ENCODE peak calls at places on chromosome 22, in six cellular contexts. One of them, this sample, is unnamed.

GRCh38 chr22:23269441-23270211 is 89.3 kb downstream of the BCR start:
- DNase-seq in stimulated activated CD8-positive, alpha-beta memory T cell treated with anti-CD3 and anti-CD28 coated beads, Interleukin-2, amount 100 ng/mL, for 1 hour: no peak
- DNase-seq in activated CD4-positive, alpha-beta T cell treated with anti-CD3 and anti-CD28 coated beads for 24 hours: no peak
- DNase-seq in SHP77 treated with DMSO at 0.1 percent for 48 hours: no peak
- DNase-seq in fibroblast of pulmonary artery: no peak
- DNase-seq in mesendoderm: peak; percentile 54
- DNase-seq in this sample: no peak

GRCh38 chr22:43376765-43377485 is 33.8 kb upstream of the SCUBE1 start:
- DNase-seq in mesendoderm: peak; percentile 65
- DNase-seq in activated CD4-positive, alpha-beta T cell treated with anti-CD3 and anti-CD28 coated beads for 24 hours: no peak
- DNase-seq in fibroblast of pulmonary artery: no peak
- DNase-seq in SHP77 treated with DMSO at 0.1 percent for 48 hours: no peak
- DNase-seq in stimulated activated CD8-positive, alpha-beta memory T cell treated with anti-CD3 and anti-CD28 coated beads, Interleukin-2, amount 100 ng/mL, for 1 hour: peak; percentile 37
- DNase-seq in this sample: no peak

GRCh38 chr22:43014062-43014875 is 680 bp downstream of the PACSIN2 start:
- DNase-seq in mesendoderm: peak; percentile 65
- DNase-seq in activated CD4-positive, alpha-beta T cell treated with anti-CD3 and anti-CD28 coated beads for 24 hours: peak; percentile 15
- DNase-seq in SHP77 treated with DMSO at 0.1 percent for 48 hours: no peak
- DNase-seq in stimulated activated CD8-positive, alpha-beta memory T cell treated with anti-CD3 and anti-CD28 coated beads, Interleukin-2, amount 100 ng/mL, for 1 hour: no peak
- DNase-seq in fibroblast of pulmonary artery: no peak
- DNase-seq in this sample: peak; percentile 50

GRCh38 chr22:20108757-20109230 is 7.1 kb upstream of the RANBP1 start:
- DNase-seq in mesendoderm: no peak
- DNase-seq in fibroblast of pulmonary artery: no peak
- DNase-seq in stimulated activated CD8-positive, alpha-beta memory T cell treated with anti-CD3 and anti-CD28 coated beads, Interleukin-2, amount 100 ng/mL, for 1 hour: no peak
- DNase-seq in activated CD4-positive, alpha-beta T cell treated with anti-CD3 and anti-CD28 coated beads for 24 hours: no peak
- DNase-seq in SHP77 treated with DMSO at 0.1 percent for 48 hours: no peak
- DNase-seq in this sample: no peak

GRCh38 chr22:46057206-46057605 is 80.2 kb upstream of the WNT7B start:
- DNase-seq in activated CD4-positive, alpha-beta T cell treated with anti-CD3 and anti-CD28 coated beads for 24 hours: no peak
- DNase-seq in stimulated activated CD8-positive, alpha-beta memory T cell treated with anti-CD3 and anti-CD28 coated beads, Interleukin-2, amount 100 ng/mL, for 1 hour: no peak
- DNase-seq in fibroblast of pulmonary artery: no peak
- DNase-seq in mesendoderm: no peak
- DNase-seq in SHP77 treated with DMSO at 0.1 percent for 48 hours: no peak
- DNase-seq in this sample: peak; percentile 52

GRCh38 chr22:26550498-26551033 is 38.3 kb upstream of the TFIP11 start:
- DNase-seq in fibroblast of pulmonary artery: peak; percentile 75
- DNase-seq in stimulated activated CD8-positive, alpha-beta memory T cell treated with anti-CD3 and anti-CD28 coated beads, Interleukin-2, amount 100 ng/mL, for 1 hour: no peak
- DNase-seq in SHP77 treated with DMSO at 0.1 percent for 48 hours: no peak
- DNase-seq in mesendoderm: peak; percentile 39
- DNase-seq in activated CD4-positive, alpha-beta T cell treated with anti-CD3 and anti-CD28 coated beads for 24 hours: no peak
- DNase-seq in this sample: peak; percentile 89

GRCh38 chr22:41036924-41037323 is 55.5 kb upstream of the EP300 start:
- DNase-seq in fibroblast of pulmonary artery: no peak
- DNase-seq in mesendoderm: no peak
- DNase-seq in SHP77 treated with DMSO at 0.1 percent for 48 hours: no peak
- DNase-seq in activated CD4-positive, alpha-beta T cell treated with anti-CD3 and anti-CD28 coated beads for 24 hours: no peak
- DNase-seq in stimulated activated CD8-positive, alpha-beta memory T cell treated with anti-CD3 and anti-CD28 coated beads, Interleukin-2, amount 100 ng/mL, for 1 hour: no peak
- DNase-seq in this sample: no peak

GRCh38 chr22:44181033-44181911 is 547 bp downstream of the PARVG start:
- DNase-seq in stimulated activated CD8-positive, alpha-beta memory T cell treated with anti-CD3 and anti-CD28 coated beads, Interleukin-2, amount 100 ng/mL, for 1 hour: peak; percentile 44
- DNase-seq in mesendoderm: no peak
- DNase-seq in SHP77 treated with DMSO at 0.1 percent for 48 hours: no peak
- DNase-seq in fibroblast of pulmonary artery: no peak
- DNase-seq in activated CD4-positive, alpha-beta T cell treated with anti-CD3 and anti-CD28 coated beads for 24 hours: peak; percentile 51
- DNase-seq in this sample: no peak

GRCh38 chr22:26570864-26571525 is 18.9 kb downstream of the TPST2 start:
- DNase-seq in activated CD4-positive, alpha-beta T cell treated with anti-CD3 and anti-CD28 coated beads for 24 hours: no peak
- DNase-seq in SHP77 treated with DMSO at 0.1 percent for 48 hours: no peak
- DNase-seq in stimulated activated CD8-positive, alpha-beta memory T cell treated with anti-CD3 and anti-CD28 coated beads, Interleukin-2, amount 100 ng/mL, for 1 hour: no peak
- DNase-seq in mesendoderm: no peak
- DNase-seq in fibroblast of pulmonary artery: no peak
- DNase-seq in this sample: no peak

GRCh38 chr22:18066181-18066859 is 11.5 kb upstream of the PEX26 start:
- DNase-seq in fibroblast of pulmonary artery: no peak
- DNase-seq in SHP77 treated with DMSO at 0.1 percent for 48 hours: no peak
- DNase-seq in activated CD4-positive, alpha-beta T cell treated with anti-CD3 and anti-CD28 coated beads for 24 hours: no peak
- DNase-seq in stimulated activated CD8-positive, alpha-beta memory T cell treated with anti-CD3 and anti-CD28 coated beads, Interleukin-2, amount 100 ng/mL, for 1 hour: no peak
- DNase-seq in mesendoderm: no peak
- DNase-seq in this sample: no peak

GRCh38 chr22:36010090-36010489 is 18.5 kb downstream of the RBFOX2 start:
- DNase-seq in fibroblast of pulmonary artery: no peak
- DNase-seq in SHP77 treated with DMSO at 0.1 percent for 48 hours: no peak
- DNase-seq in activated CD4-positive, alpha-beta T cell treated with anti-CD3 and anti-CD28 coated beads for 24 hours: no peak
- DNase-seq in mesendoderm: peak; percentile 94
- DNase-seq in stimulated activated CD8-positive, alpha-beta memory T cell treated with anti-CD3 and anti-CD28 coated beads, Interleukin-2, amount 100 ng/mL, for 1 hour: no peak
- DNase-seq in this sample: no peak

GRCh38 chr22:21921184-21921721 is 31.4 kb downstream of the PPM1F start:
- DNase-seq in mesendoderm: no peak
- DNase-seq in SHP77 treated with DMSO at 0.1 percent for 48 hours: no peak
- DNase-seq in stimulated activated CD8-positive, alpha-beta memory T cell treated with anti-CD3 and anti-CD28 coated beads, Interleukin-2, amount 100 ng/mL, for 1 hour: no peak
- DNase-seq in activated CD4-positive, alpha-beta T cell treated with anti-CD3 and anti-CD28 coated beads for 24 hours: no peak
- DNase-seq in fibroblast of pulmonary artery: no peak
- DNase-seq in this sample: no peak

GRCh38 chr22:39244496-39245129 is at the start of gene PDGFB:
- DNase-seq in stimulated activated CD8-positive, alpha-beta memory T cell treated with anti-CD3 and anti-CD28 coated beads, Interleukin-2, amount 100 ng/mL, for 1 hour: no peak
- DNase-seq in fibroblast of pulmonary artery: peak; percentile 48
- DNase-seq in SHP77 treated with DMSO at 0.1 percent for 48 hours: no peak
- DNase-seq in mesendoderm: peak; percentile 59
- DNase-seq in activated CD4-positive, alpha-beta T cell treated with anti-CD3 and anti-CD28 coated beads for 24 hours: no peak
- DNase-seq in this sample: peak; percentile 31

GRCh38 chr22:27980424-27981148 is 61.5 kb upstream of the PITPNB start:
- DNase-seq in activated CD4-positive, alpha-beta T cell treated with anti-CD3 and anti-CD28 coated beads for 24 hours: no peak
- DNase-seq in stimulated activated CD8-positive, alpha-beta memory T cell treated with anti-CD3 and anti-CD28 coated beads, Interleukin-2, amount 100 ng/mL, for 1 hour: no peak
- DNase-seq in mesendoderm: peak; percentile 85
- DNase-seq in fibroblast of pulmonary artery: no peak
- DNase-seq in SHP77 treated with DMSO at 0.1 percent for 48 hours: no peak
- DNase-seq in this sample: no peak

GRCh38 chr22:31937328-31937727 is 7.0 kb upstream of the YWHAH start:
- DNase-seq in mesendoderm: no peak
- DNase-seq in activated CD4-positive, alpha-beta T cell treated with anti-CD3 and anti-CD28 coated beads for 24 hours: no peak
- DNase-seq in SHP77 treated with DMSO at 0.1 percent for 48 hours: no peak
- DNase-seq in stimulated activated CD8-positive, alpha-beta memory T cell treated with anti-CD3 and anti-CD28 coated beads, Interleukin-2, amount 100 ng/mL, for 1 hour: no peak
- DNase-seq in fibroblast of pulmonary artery: no peak
- DNase-seq in this sample: no peak

GRCh38 chr22:31210830-31211503 is 1.1 kb upstream of the LIMK2 start:
- DNase-seq in SHP77 treated with DMSO at 0.1 percent for 48 hours: no peak
- DNase-seq in fibroblast of pulmonary artery: no peak
- DNase-seq in mesendoderm: no peak
- DNase-seq in stimulated activated CD8-positive, alpha-beta memory T cell treated with anti-CD3 and anti-CD28 coated beads, Interleukin-2, amount 100 ng/mL, for 1 hour: no peak
- DNase-seq in activated CD4-positive, alpha-beta T cell treated with anti-CD3 and anti-CD28 coated beads for 24 hours: no peak
- DNase-seq in this sample: no peak

GRCh38 chr22:47376901-47377520 is 614.6 kb downstream of the TBC1D22A start:
- DNase-seq in stimulated activated CD8-positive, alpha-beta memory T cell treated with anti-CD3 and anti-CD28 coated beads, Interleukin-2, amount 100 ng/mL, for 1 hour: no peak
- DNase-seq in SHP77 treated with DMSO at 0.1 percent for 48 hours: no peak
- DNase-seq in mesendoderm: no peak
- DNase-seq in activated CD4-positive, alpha-beta T cell treated with anti-CD3 and anti-CD28 coated beads for 24 hours: no peak
- DNase-seq in fibroblast of pulmonary artery: no peak
- DNase-seq in this sample: no peak

GRCh38 chr22:45638834-45639746 is 32.5 kb upstream of the ATXN10 start:
- DNase-seq in stimulated activated CD8-positive, alpha-beta memory T cell treated with anti-CD3 and anti-CD28 coated beads, Interleukin-2, amount 100 ng/mL, for 1 hour: no peak
- DNase-seq in SHP77 treated with DMSO at 0.1 percent for 48 hours: peak; percentile 54
- DNase-seq in mesendoderm: no peak
- DNase-seq in activated CD4-positive, alpha-beta T cell treated with anti-CD3 and anti-CD28 coated beads for 24 hours: no peak
- DNase-seq in fibroblast of pulmonary artery: peak; percentile 66
- DNase-seq in this sample: peak; percentile 77

GRCh38 chr22:40116496-40117200 is 61.1 kb upstream of the TNRC6B start:
- DNase-seq in mesendoderm: no peak
- DNase-seq in fibroblast of pulmonary artery: no peak
- DNase-seq in SHP77 treated with DMSO at 0.1 percent for 48 hours: no peak
- DNase-seq in stimulated activated CD8-positive, alpha-beta memory T cell treated with anti-CD3 and anti-CD28 coated beads, Interleukin-2, amount 100 ng/mL, for 1 hour: no peak
- DNase-seq in activated CD4-positive, alpha-beta T cell treated with anti-CD3 and anti-CD28 coated beads for 24 hours: no peak
- DNase-seq in this sample: no peak

GRCh38 chr22:46047226-46047625 is 70.3 kb upstream of the WNT7B start:
- DNase-seq in mesendoderm: no peak
- DNase-seq in stimulated activated CD8-positive, alpha-beta memory T cell treated with anti-CD3 and anti-CD28 coated beads, Interleukin-2, amount 100 ng/mL, for 1 hour: no peak
- DNase-seq in fibroblast of pulmonary artery: no peak
- DNase-seq in SHP77 treated with DMSO at 0.1 percent for 48 hours: no peak
- DNase-seq in activated CD4-positive, alpha-beta T cell treated with anti-CD3 and anti-CD28 coated beads for 24 hours: no peak
- DNase-seq in this sample: no peak

GRCh38 chr22:49638788-49639187 is 188.9 kb downstream of the BRD1 start:
- DNase-seq in fibroblast of pulmonary artery: no peak
- DNase-seq in SHP77 treated with DMSO at 0.1 percent for 48 hours: no peak
- DNase-seq in mesendoderm: no peak
- DNase-seq in stimulated activated CD8-positive, alpha-beta memory T cell treated with anti-CD3 and anti-CD28 coated beads, Interleukin-2, amount 100 ng/mL, for 1 hour: no peak
- DNase-seq in activated CD4-positive, alpha-beta T cell treated with anti-CD3 and anti-CD28 coated beads for 24 hours: no peak
- DNase-seq in this sample: no peak

GRCh38 chr22:30371981-30372380 is 15.2 kb downstream of the CCDC157 start:
- DNase-seq in fibroblast of pulmonary artery: no peak
- DNase-seq in activated CD4-positive, alpha-beta T cell treated with anti-CD3 and anti-CD28 coated beads for 24 hours: no peak
- DNase-seq in SHP77 treated with DMSO at 0.1 percent for 48 hours: peak; percentile 27
- DNase-seq in mesendoderm: no peak
- DNase-seq in stimulated activated CD8-positive, alpha-beta memory T cell treated with anti-CD3 and anti-CD28 coated beads, Interleukin-2, amount 100 ng/mL, for 1 hour: no peak
- DNase-seq in this sample: no peak

GRCh38 chr22:35581023-35581413 is 36.1 kb downstream of the MB start:
- DNase-seq in stimulated activated CD8-positive, alpha-beta memory T cell treated with anti-CD3 and anti-CD28 coated beads, Interleukin-2, amount 100 ng/mL, for 1 hour: no peak
- DNase-seq in SHP77 treated with DMSO at 0.1 percent for 48 hours: no peak
- DNase-seq in activated CD4-positive, alpha-beta T cell treated with anti-CD3 and anti-CD28 coated beads for 24 hours: no peak
- DNase-seq in fibroblast of pulmonary artery: no peak
- DNase-seq in mesendoderm: no peak
- DNase-seq in this sample: no peak

GRCh38 chr22:26464312-26464711 is 19.3 kb downstream of the HPS4 start:
- DNase-seq in activated CD4-positive, alpha-beta T cell treated with anti-CD3 and anti-CD28 coated beads for 24 hours: no peak
- DNase-seq in fibroblast of pulmonary artery: peak; percentile 29
- DNase-seq in stimulated activated CD8-positive, alpha-beta memory T cell treated with anti-CD3 and anti-CD28 coated beads, Interleukin-2, amount 100 ng/mL, for 1 hour: no peak
- DNase-seq in SHP77 treated with DMSO at 0.1 percent for 48 hours: no peak
- DNase-seq in mesendoderm: peak; percentile 57
- DNase-seq in this sample: peak; percentile 29

GRCh38 chr22:22098457-22099193 is 116.0 kb upstream of the TOP3B start:
- DNase-seq in activated CD4-positive, alpha-beta T cell treated with anti-CD3 and anti-CD28 coated beads for 24 hours: no peak
- DNase-seq in SHP77 treated with DMSO at 0.1 percent for 48 hours: no peak
- DNase-seq in fibroblast of pulmonary artery: no peak
- DNase-seq in mesendoderm: no peak
- DNase-seq in stimulated activated CD8-positive, alpha-beta memory T cell treated with anti-CD3 and anti-CD28 coated beads, Interleukin-2, amount 100 ng/mL, for 1 hour: no peak
- DNase-seq in this sample: no peak

GRCh38 chr22:41286639-41287091 is 678 bp upstream of the RANGAP1 start:
- DNase-seq in stimulated activated CD8-positive, alpha-beta memory T cell treated with anti-CD3 and anti-CD28 coated beads, Interleukin-2, amount 100 ng/mL, for 1 hour: peak; percentile 14
- DNase-seq in mesendoderm: no peak
- DNase-seq in SHP77 treated with DMSO at 0.1 percent for 48 hours: no peak
- DNase-seq in activated CD4-positive, alpha-beta T cell treated with anti-CD3 and anti-CD28 coated beads for 24 hours: no peak
- DNase-seq in fibroblast of pulmonary artery: peak; percentile 45
- DNase-seq in this sample: no peak

GRCh38 chr22:41411021-41411851 is 29.5 kb downstream of the TEF start:
- DNase-seq in stimulated activated CD8-positive, alpha-beta memory T cell treated with anti-CD3 and anti-CD28 coated beads, Interleukin-2, amount 100 ng/mL, for 1 hour: no peak
- DNase-seq in mesendoderm: peak; percentile 42
- DNase-seq in SHP77 treated with DMSO at 0.1 percent for 48 hours: no peak
- DNase-seq in activated CD4-positive, alpha-beta T cell treated with anti-CD3 and anti-CD28 coated beads for 24 hours: no peak
- DNase-seq in fibroblast of pulmonary artery: no peak
- DNase-seq in this sample: no peak

GRCh38 chr22:45602824-45603301 is 68.8 kb upstream of the ATXN10 start:
- DNase-seq in stimulated activated CD8-positive, alpha-beta memory T cell treated with anti-CD3 and anti-CD28 coated beads, Interleukin-2, amount 100 ng/mL, for 1 hour: no peak
- DNase-seq in fibroblast of pulmonary artery: peak; percentile 17
- DNase-seq in SHP77 treated with DMSO at 0.1 percent for 48 hours: peak; percentile 81
- DNase-seq in activated CD4-positive, alpha-beta T cell treated with anti-CD3 and anti-CD28 coated beads for 24 hours: no peak
- DNase-seq in mesendoderm: peak; percentile 93
- DNase-seq in this sample: peak; percentile 56

GRCh38 chr22:33544707-33545106 is 375.6 kb downstream of the LARGE1 start:
- DNase-seq in stimulated activated CD8-positive, alpha-beta memory T cell treated with anti-CD3 and anti-CD28 coated beads, Interleukin-2, amount 100 ng/mL, for 1 hour: no peak
- DNase-seq in activated CD4-positive, alpha-beta T cell treated with anti-CD3 and anti-CD28 coated beads for 24 hours: no peak
- DNase-seq in mesendoderm: no peak
- DNase-seq in SHP77 treated with DMSO at 0.1 percent for 48 hours: no peak
- DNase-seq in fibroblast of pulmonary artery: peak; percentile 14
- DNase-seq in this sample: peak; percentile 28

GRCh38 chr22:29503811-29504372 is 23.9 kb downstream of the NEFH start:
- DNase-seq in stimulated activated CD8-positive, alpha-beta memory T cell treated with anti-CD3 and anti-CD28 coated beads, Interleukin-2, amount 100 ng/mL, for 1 hour: no peak
- DNase-seq in SHP77 treated with DMSO at 0.1 percent for 48 hours: no peak
- DNase-seq in mesendoderm: no peak
- DNase-seq in activated CD4-positive, alpha-beta T cell treated with anti-CD3 and anti-CD28 coated beads for 24 hours: no peak
- DNase-seq in fibroblast of pulmonary artery: peak; percentile 83
- DNase-seq in this sample: peak; percentile 88

GRCh38 chr22:20916916-20917810 is at the start of gene CRKL:
- DNase-seq in mesendoderm: peak; percentile 99
- DNase-seq in fibroblast of pulmonary artery: peak; percentile 98
- DNase-seq in activated CD4-positive, alpha-beta T cell treated with anti-CD3 and anti-CD28 coated beads for 24 hours: peak; percentile 93
- DNase-seq in SHP77 treated with DMSO at 0.1 percent for 48 hours: peak; percentile 92
- DNase-seq in stimulated activated CD8-positive, alpha-beta memory T cell treated with anti-CD3 and anti-CD28 coated beads, Interleukin-2, amount 100 ng/mL, for 1 hour: peak; percentile 92
- DNase-seq in this sample: peak; percentile 97

This sample was measured in fibroblast of villous mesenchyme.